ENCODE peak calls at places on chromosomes 2 and 18, in five cellular contexts. D, U, E, Z and N are unnamed samples.

GRCh38 chr18:53551868-53552426 is 672.5 kb downstream of the MBD2 start:
- DNase-seq in D (no peak), U (no peak), E (no peak), Z (no peak), N (no peak)

GRCh38 chr18:28062446-28062845 is 114.5 kb downstream of the CDH2 start:
- DNase-seq in D (no peak), U (no peak), E (no peak), Z (no peak), N (no peak)

GRCh38 chr2:182456784-182457183 is 29.9 kb upstream of the PDE1A start:
- DNase-seq in D (no peak), U (peak; percentile 50), E (no peak), Z (no peak), N (no peak)

GRCh38 chr18:74895686-74896085 is 298.0 kb downstream of the ZNF407 start:
- DNase-seq in D (no peak), U (no peak), E (no peak), Z (no peak), N (no peak)

GRCh38 chr2:128548461-128548891 is 229.8 kb upstream of the HS6ST1 start:
- DNase-seq in D (no peak), U (no peak), E (no peak), Z (no peak), N (no peak)

GRCh38 chr2:85353876-85354285 is 447 bp downstream of the RETSAT start:
- DNase-seq in D (no peak), U (no peak), E (peak; percentile 58), Z (peak; percentile 77), N (no peak)

GRCh38 chr2:110114007-110114591 is 1.5 kb downstream of the MALL start:
- DNase-seq in D (no peak), U (no peak), E (peak; percentile 35), Z (peak; percentile 29), N (no peak)

GRCh38 chr2:99067871-99068270 is 73.6 kb upstream of the C2orf15 start:
- DNase-seq in D (no peak), U (no peak), E (no peak), Z (no peak), N (no peak)

GRCh38 chr2:84811839-84812238 is 69.0 kb downstream of the TRABD2A start:
- DNase-seq in D (no peak), U (no peak), E (no peak), Z (no peak), N (no peak)

GRCh38 chr2:99430614-99431258 is 59.1 kb downstream of the REV1 start:
- DNase-seq in D (no peak), U (peak; percentile 53), E (no peak), Z (no peak), N (no peak)

GRCh38 chr2:53512071-53512841 is 255.3 kb upstream of the CHAC2 start:
- DNase-seq in D (no peak), U (no peak), E (no peak), Z (no peak), N (no peak)

GRCh38 chr2:31297751-31298150 is 63.8 kb downstream of the EHD3 start:
- DNase-seq in D (no peak), U (peak; percentile 46), E (no peak), Z (no peak), N (no peak)

GRCh38 chr2:185215497-185215896 is 523.1 kb upstream of the FSIP2 start:
- DNase-seq in D (no peak), U (no peak), E (no peak), Z (no peak), N (no peak)

GRCh38 chr2:73418343-73418742 is 32.7 kb downstream of the ALMS1 start:
- DNase-seq in D (no peak), U (peak; percentile 38), E (peak; percentile 51), Z (peak; percentile 73), N (no peak)

DNA sequence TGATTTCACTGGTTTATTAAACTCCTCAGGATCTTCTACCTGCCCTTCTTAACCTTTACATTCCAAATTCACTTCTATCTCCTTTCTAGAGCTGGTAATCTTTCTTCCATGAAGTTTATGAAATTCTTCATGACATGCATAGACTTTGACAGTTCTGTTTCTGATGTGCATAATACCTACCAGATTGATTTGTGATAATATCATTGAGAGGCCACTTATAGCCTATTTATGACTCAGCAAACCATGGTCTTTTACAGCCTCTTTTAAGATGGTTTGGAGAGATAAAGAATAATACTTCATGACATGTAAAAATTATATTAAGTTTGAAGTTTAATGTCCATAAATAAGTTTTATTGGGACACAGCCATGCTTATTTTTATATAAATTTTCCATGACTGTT is 14.0 kb downstream of the SCN2A start:
- DNase-seq in D (no peak), U (no peak), E (no peak), Z (no peak), N (no peak)
- TF ChIP-seq CTCF in D (no peak), U (no peak), E (no peak), Z (no peak), N (no peak)

GRCh38 chr2:10239561-10239967 is 63.1 kb upstream of the HPCAL1 start:
- DNase-seq in D (no peak), U (no peak), E (no peak), Z (no peak), N (no peak)
- TF ChIP-seq CTCF in D (no peak), U (peak; percentile 7), E (no peak), Z (no peak), N (no peak)

GRCh38 chr18:9683418-9684396 is 24.4 kb upstream of the RAB31 start:
- DNase-seq in D (no peak), U (peak; percentile 27), E (no peak), Z (no peak), N (no peak)
- TF ChIP-seq CTCF in D (no peak), U (peak; percentile 68), E (peak; percentile 42), Z (peak; percentile 34), N (peak; percentile 29)

DNA sequence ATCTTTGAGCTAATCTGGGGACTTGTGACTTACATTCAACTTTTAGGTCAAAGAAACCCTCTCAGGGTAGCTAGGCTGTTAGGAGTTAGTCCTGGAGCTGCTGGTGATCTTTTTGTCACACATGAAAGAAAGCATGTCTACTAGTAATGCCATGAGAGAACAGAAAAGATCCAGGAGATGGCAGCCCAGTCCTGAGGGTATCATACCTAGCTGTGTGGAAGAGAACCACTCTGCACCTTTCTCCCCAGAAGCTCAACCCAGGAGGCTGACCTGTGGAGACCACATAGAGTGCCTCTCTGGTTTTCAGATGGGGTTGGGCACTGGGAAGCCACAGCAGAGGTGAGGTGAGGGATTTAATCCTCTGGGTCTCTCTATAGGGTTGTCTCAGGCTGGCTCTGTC is 460.2 kb upstream of the UBE2E3 start:
- DNase-seq in D (no peak), U (no peak), E (peak; percentile 30), Z (no peak), N (no peak)
- TF ChIP-seq CTCF in D (no peak), U (no peak), E (peak; percentile 20), Z (peak; percentile 20), N (no peak)

GRCh38 chr2:63403820-63404219 is 184.5 kb downstream of the WDPCP start:
- DNase-seq in D (no peak), U (no peak), E (no peak), Z (no peak), N (no peak)

GRCh38 chr2:63406641-63407040 is 181.6 kb downstream of the WDPCP start:
- DNase-seq in D (no peak), U (no peak), E (no peak), Z (no peak), N (no peak)

GRCh38 chr2:63408530-63408929 is 179.7 kb downstream of the WDPCP start:
- DNase-seq in D (no peak), U (no peak), E (no peak), Z (no peak), N (no peak)
- TF ChIP-seq CTCF in D (no peak), U (no peak), E (no peak), Z (no peak), N (no peak)